ENCODE peak calls at places on chromosomes 11 and 22, in five cellular contexts. H, Q, U, G and K are unnamed samples.

GRCh38 chr11:79493555-79494171 is 52.8 kb upstream of the TENM4 start:
- DNase-seq in H (peak; percentile 80), Q (peak; percentile 78), U (peak; percentile 14), G (peak; percentile 74), K (peak; percentile 49)

GRCh38 chr22:43994006-43994405 is 30.1 kb upstream of the PARVB start:
- DNase-seq in U (no peak), H (no peak), G (peak; percentile 32), Q (no peak), K (no peak)

GRCh38 chr11:7436657-7437056 is 48.6 kb upstream of the OLFML1 start:
- DNase-seq in G (no peak), Q (no peak), U (no peak), H (no peak), K (peak; percentile 58)

GRCh38 chr11:20599424-20600346 is at the start of gene SLC6A5:
- DNase-seq in G (no peak), H (no peak), U (no peak), Q (peak; percentile 38), K (no peak)

GRCh38 chr11:63999349-64000025 is 13.2 kb downstream of the OTUB1 start:
- DNase-seq in G (peak; percentile 63), H (peak; percentile 66), U (no peak), Q (no peak), K (peak; percentile 60)

GRCh38 chr22:28710889-28711285 is 30.7 kb downstream of the CHEK2 start:
- DNase-seq in Q (no peak), U (no peak), G (no peak), H (no peak), K (no peak)

GRCh38 chr11:57615308-57615707 is 17.8 kb downstream of the SERPING1 start:
- DNase-seq in U (no peak), H (no peak), G (no peak), Q (no peak), K (no peak)

GRCh38 chr11:108887436-108888238 is 222.8 kb downstream of the DDX10 start:
- DNase-seq in H (no peak), Q (no peak), U (peak; percentile 91), G (no peak), K (no peak)

GRCh38 chr11:46850829-46851380 is 4.8 kb upstream of the CKAP5 start:
- DNase-seq in Q (no peak), G (no peak), H (no peak), U (no peak), K (no peak)

GRCh38 chr11:75269896-75270295 is 29.3 kb downstream of the TPBGL start:
- DNase-seq in U (no peak), G (no peak), H (no peak), Q (no peak), K (peak; percentile 14)

GRCh38 chr22:17972385-17973181 is 51.8 kb downstream of the MICAL3 start:
- DNase-seq in H (peak; percentile 45), Q (no peak), U (no peak), G (no peak), K (no peak)

GRCh38 chr22:23789638-23790037 is 2.9 kb downstream of the SMARCB1 start:
- DNase-seq in Q (no peak), H (no peak), U (no peak), G (peak; percentile 14), K (no peak)

GRCh38 chr11:128711136-128711535 is 17.3 kb downstream of the FLI1 start:
- DNase-seq in G (no peak), H (no peak), U (no peak), Q (no peak), K (no peak)

GRCh38 chr22:22710719-22711531 is 66.5 kb downstream of the GGTLC2 start:
- DNase-seq in G (peak; percentile 76), U (no peak), Q (peak; percentile 83), H (peak; percentile 57), K (peak; percentile 63)

GRCh38 chr11:75308116-75308515 is 43.3 kb downstream of the ARRB1 start:
- DNase-seq in G (no peak), Q (no peak), U (no peak), H (no peak), K (no peak)

GRCh38 chr22:42271906-42272305 is 1.5 kb upstream of the TCF20 start:
- DNase-seq in G (no peak), H (no peak), U (no peak), Q (no peak), K (no peak)

GRCh38 chr11:100740440-100740839 is 53.4 kb downstream of the ARHGAP42 start:
- DNase-seq in G (no peak), H (no peak), U (no peak), Q (no peak), K (no peak)

DNA sequence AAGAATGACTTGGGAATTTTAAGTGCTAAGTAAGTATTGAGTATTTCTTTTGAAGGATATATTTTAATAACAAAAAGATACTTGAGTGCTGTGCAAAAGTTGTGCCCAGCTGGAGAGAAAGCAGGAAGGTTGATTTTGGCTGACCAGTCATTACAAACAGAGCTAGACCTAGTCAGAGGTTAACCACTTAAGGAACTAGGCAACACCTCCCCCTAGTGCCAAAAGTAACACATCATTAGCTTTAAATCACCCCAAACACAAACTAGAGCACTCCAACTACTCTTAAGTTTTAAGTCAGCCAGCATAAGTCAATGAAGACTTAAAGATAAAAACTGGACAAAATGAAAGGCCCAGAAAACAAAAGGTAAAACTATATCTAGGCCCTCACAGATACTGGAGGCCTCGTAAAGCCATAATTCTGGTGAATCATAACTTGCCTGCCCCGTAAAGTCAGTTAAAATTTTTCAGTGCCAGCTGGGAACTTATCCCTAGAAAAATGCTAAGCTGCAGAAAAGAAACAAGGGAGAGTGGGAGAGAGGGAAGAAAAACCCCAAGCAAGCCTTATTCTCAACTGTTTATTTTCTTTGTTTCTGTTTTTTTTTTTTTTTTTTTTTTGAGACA is 4.6 kb downstream of the TMEM9B start:
- DNase-seq in G (no peak), U (peak; percentile 62), H (peak; percentile 51), Q (peak; percentile 50), K (no peak)
- TF ChIP-seq CTCF in G (peak; percentile 57), U (peak; percentile 63), H (peak; percentile 75), Q (peak; percentile 47), K (peak; percentile 77)

GRCh38 chr22:46036558-46037408 is 59.8 kb upstream of the WNT7B start:
- DNase-seq in G (no peak), U (no peak), Q (peak; percentile 52), H (peak; percentile 45), K (no peak)
- TF ChIP-seq CTCF in G (no peak), U (no peak), Q (peak; percentile 56), H (no peak), K (no peak)

GRCh38 chr11:116072776-116073175 is 568.6 kb upstream of the CADM1 start:
- DNase-seq in H (no peak), Q (no peak), G (no peak), U (no peak), K (no peak)
- TF ChIP-seq CTCF in H (no peak), Q (no peak), G (no peak), U (no peak), K (no peak)

GRCh38 chr11:72924568-72925190 is 110.5 kb downstream of the ATG16L2 start:
- DNase-seq in G (no peak), U (peak; percentile 20), H (no peak), Q (no peak), K (no peak)
- TF ChIP-seq CTCF in G (peak; percentile 63), U (peak; percentile 64), H (peak; percentile 48), Q (no peak), K (peak; percentile 71)

GRCh38 chr22:40024201-40025061 is 29.7 kb downstream of the FAM83F start:
- DNase-seq in H (peak; percentile 43), G (peak; percentile 82), U (no peak), Q (peak; percentile 82), K (no peak)
- TF ChIP-seq CTCF in H (peak; percentile 51), G (peak; percentile 88), U (peak; percentile 96), Q (peak; percentile 78), K (peak; percentile 92)

GRCh38 chr11:118979434-118979833 is 7.9 kb downstream of the FOXR1 start:
- DNase-seq in Q (no peak), H (no peak), U (no peak), G (no peak), K (no peak)
- TF ChIP-seq CTCF in Q (no peak), H (no peak), U (no peak), G (no peak), K (no peak)

DNA sequence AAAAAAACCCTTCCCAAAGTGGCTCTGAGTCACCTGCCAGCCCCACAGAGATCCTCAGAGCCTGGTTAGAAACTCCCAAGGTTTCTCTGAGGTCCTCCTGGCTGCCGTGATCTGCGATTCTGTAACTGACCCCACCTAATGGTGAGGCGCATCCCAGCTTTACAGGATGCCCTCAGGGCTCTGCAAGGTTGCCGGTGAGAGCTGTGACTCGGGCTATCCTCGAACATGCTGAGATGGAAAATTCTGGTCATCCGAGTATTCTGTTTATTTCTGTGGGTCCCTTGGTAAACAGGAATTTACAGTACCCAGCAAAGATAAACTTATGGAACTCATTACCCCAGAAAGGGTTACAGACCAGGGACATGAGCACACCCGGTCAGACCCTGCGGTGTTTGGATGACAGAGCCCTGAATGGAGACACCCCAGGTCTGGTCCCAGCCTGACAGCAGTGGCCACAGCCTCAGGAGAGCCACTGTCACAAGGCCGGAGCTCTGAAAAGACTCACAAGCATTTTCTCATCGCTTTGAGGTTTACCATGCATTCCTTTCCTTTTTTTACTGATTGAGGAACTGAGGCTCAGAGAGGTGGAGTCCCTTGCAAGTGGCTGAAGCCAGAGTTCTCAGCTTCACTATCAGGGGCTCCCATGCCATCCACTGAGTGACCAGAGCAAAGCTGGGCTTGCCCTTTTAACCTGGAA is 22.2 kb downstream of the LIF start:
- DNase-seq in H (no peak), Q (peak; percentile 44), U (no peak), G (no peak), K (no peak)
- TF ChIP-seq CTCF in H (no peak), Q (no peak), U (no peak), G (no peak), K (no peak)

DNA sequence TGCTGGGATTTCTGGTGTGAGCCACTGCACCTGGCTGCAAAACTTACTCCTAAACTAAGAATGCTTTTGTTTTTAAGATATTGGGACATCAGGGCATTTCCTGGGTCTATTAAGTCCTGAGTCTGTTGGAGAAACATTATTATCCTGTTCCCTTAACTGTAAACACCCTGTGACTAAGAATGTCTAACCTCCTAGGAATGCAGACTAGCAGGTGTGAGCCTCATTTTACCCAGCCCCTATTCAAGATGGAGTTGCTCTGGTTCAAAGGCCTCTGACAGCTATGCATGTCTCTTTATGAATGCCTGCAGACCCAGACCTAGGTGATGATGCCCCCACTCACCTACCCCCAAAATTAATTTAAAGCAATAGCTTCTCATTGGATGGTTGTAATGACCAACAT is 46.2 kb downstream of the DEPDC5 start:
- DNase-seq in U (no peak), H (no peak), Q (peak; percentile 60), G (no peak), K (no peak)
- TF ChIP-seq CTCF in U (no peak), H (no peak), Q (no peak), G (no peak), K (no peak)

DNA sequence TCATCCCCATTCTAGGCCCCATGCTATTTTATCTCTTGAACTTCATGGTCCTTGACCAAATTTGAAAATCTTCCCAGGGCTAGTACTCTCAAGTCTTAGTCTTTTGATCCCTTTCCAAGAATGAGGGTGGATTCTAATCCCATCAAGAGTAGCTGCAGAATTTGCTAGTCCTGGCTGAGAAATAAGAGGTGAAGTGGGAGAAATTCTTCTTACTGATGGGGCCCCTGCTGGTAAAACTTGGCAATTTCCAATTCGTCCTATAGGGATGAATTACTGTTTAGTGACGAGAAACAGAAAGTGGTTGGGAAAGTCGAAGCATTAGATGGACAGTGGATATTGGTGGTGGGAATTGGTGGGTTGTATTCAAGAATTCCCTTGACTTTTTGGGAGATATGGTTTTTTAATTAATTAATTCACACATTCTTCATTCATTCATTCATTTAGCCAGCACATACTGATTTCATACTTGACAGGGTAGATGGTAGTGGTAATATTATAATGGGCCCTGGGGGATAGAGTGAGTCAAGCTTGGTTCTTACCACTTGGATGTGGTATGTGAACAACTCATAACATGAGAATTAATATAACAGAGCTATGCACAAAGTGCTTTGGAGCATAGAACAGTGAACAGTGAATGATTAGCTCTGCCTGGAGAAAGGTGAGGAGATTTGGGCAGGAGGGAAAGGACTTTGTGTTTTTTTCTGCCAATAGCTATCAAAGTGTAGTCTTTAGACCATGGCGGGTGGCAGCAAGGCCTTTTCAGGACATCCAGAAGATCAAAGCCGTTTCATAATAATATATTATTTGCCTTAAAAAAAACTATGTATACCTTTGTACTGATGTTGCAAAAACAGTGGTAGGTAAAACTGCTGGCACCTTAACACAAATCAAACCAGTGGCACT is 103.8 kb downstream of the STIM1 start:
- DNase-seq in U (peak; percentile 64), G (no peak), Q (peak; percentile 5), H (no peak), K (no peak)
- TF ChIP-seq CTCF in U (no peak), G (no peak), Q (no peak), H (no peak), K (peak; percentile 49)